ENCODE peak calls at places on chromosomes 5 and 9, in seven cellular contexts. F, U, H, M, A, R and E are unnamed samples.

GRCh38 chr9:115000217-115000639 is 69.8 kb upstream of the TNFSF8 start:
- DNase-seq in F (no peak), U (no peak), H (no peak), M (no peak), A (no peak), R (no peak), E (no peak)

GRCh38 chr5:112563169-112563826 is 144.2 kb upstream of the EPB41L4A start:
- DNase-seq in F (no peak), U (no peak), H (no peak), M (no peak), A (no peak), R (no peak), E (no peak)

GRCh38 chr9:13354733-13355132 is 75.2 kb upstream of the MPDZ start:
- DNase-seq in F (peak; percentile 39), U (no peak), H (no peak), M (no peak), A (no peak), R (no peak), E (no peak)

GRCh38 chr9:34550016-34550680 is 27.4 kb upstream of the ENHO start:
- DNase-seq in F (no peak), U (no peak), H (no peak), M (no peak), A (no peak), R (no peak), E (peak; percentile 69)

GRCh38 chr5:100464418-100464817 is 70.8 kb upstream of the FAM174A start:
- DNase-seq in F (no peak), U (no peak), H (no peak), M (peak; percentile 71), A (no peak), R (no peak), E (no peak)

GRCh38 chr5:1821862-1822261 is 20.7 kb downstream of the NDUFS6 start:
- DNase-seq in F (no peak), U (no peak), H (no peak), M (no peak), A (no peak), R (no peak), E (peak; percentile 38)

GRCh38 chr9:87336914-87337333 is 160.7 kb upstream of the DAPK1 start:
- DNase-seq in F (peak; percentile 52), U (no peak), H (no peak), M (peak; percentile 73), A (peak; percentile 53), R (peak; percentile 29), E (no peak)

GRCh38 chr5:45491368-45491767 is 204.8 kb downstream of the HCN1 start:
- DNase-seq in F (no peak), U (no peak), H (no peak), M (peak; percentile 23), A (no peak), R (no peak), E (no peak)

GRCh38 chr5:1642221-1642620 is 118.5 kb upstream of the LPCAT1 start:
- DNase-seq in F (no peak), U (no peak), H (no peak), M (no peak), A (no peak), R (no peak), E (no peak)

GRCh38 chr5:62536232-62536631 is 42.4 kb upstream of the LRRC70 start:
- DNase-seq in F (no peak), U (no peak), H (no peak), M (no peak), A (no peak), R (no peak), E (no peak)

GRCh38 chr5:102922839-102923477 is 167.9 kb downstream of the PAM start:
- DNase-seq in F (no peak), U (no peak), H (no peak), M (no peak), A (no peak), R (no peak), E (no peak)

GRCh38 chr9:98034593-98035546 is 21.7 kb upstream of the NANS start:
- DNase-seq in F (peak; percentile 83), U (peak; percentile 93), H (peak; percentile 86), M (peak; percentile 62), A (peak; percentile 86), R (peak; percentile 73), E (peak; percentile 87)

GRCh38 chr9:89878687-89879086 is 273.9 kb downstream of the GADD45G start:
- DNase-seq in F (peak; percentile 92), U (no peak), H (no peak), M (no peak), A (no peak), R (peak; percentile 30), E (peak; percentile 90)

GRCh38 chr5:107821288-107821687 is 150.6 kb upstream of the EFNA5 start:
- DNase-seq in F (no peak), U (no peak), H (no peak), M (no peak), A (no peak), R (no peak), E (no peak)

GRCh38 chr5:111131356-111131755 is 39.2 kb downstream of the WDR36 start:
- DNase-seq in F (no peak), U (no peak), H (no peak), M (no peak), A (no peak), R (no peak), E (no peak)

GRCh38 chr5:142222235-142222880 is 102.5 kb downstream of the SPRY4 start:
- DNase-seq in F (no peak), U (no peak), H (no peak), M (no peak), A (no peak), R (no peak), E (no peak)

GRCh38 chr5:37247036-37247435 is 2.1 kb downstream of the CPLANE1 start:
- DNase-seq in F (no peak), U (no peak), H (no peak), M (no peak), A (no peak), R (no peak), E (no peak)

GRCh38 chr9:95511232-95511951 is 5.4 kb downstream of the PTCH1 start:
- DNase-seq in F (peak; percentile 51), U (peak; percentile 83), H (no peak), M (peak; percentile 64), A (peak; percentile 57), R (no peak), E (no peak)

GRCh38 chr9:93451762-93452709 is 551 bp downstream of the FAM120A start:
- DNase-seq in F (peak; percentile 19), U (peak; percentile 59), H (peak; percentile 58), M (peak; percentile 37), A (peak; percentile 53), R (peak; percentile 32), E (peak; percentile 80)